ENCODE peak calls at places on chromosomes 1 and 21, in six cellular contexts. One of them, this sample, is unnamed. For H3K4me1, the result is how much of the 10 kb centered on the place peaks cover.

GRCh38 chr1:114224196-114224907 is 70.7 kb upstream of the SYT6 start:
- DNase-seq in transverse colon: no peak
- DNase-seq in body of pancreas: no peak
- DNase-seq in IMR-90: no peak
- DNase-seq in ovary: peak
- DNase-seq in stomach: no peak
- DNase-seq in this sample: peak

GRCh38 chr1:156998301-156998700 is 47.2 kb downstream of the ARHGEF11 start:
- DNase-seq in transverse colon: no peak
- DNase-seq in body of pancreas: no peak
- DNase-seq in IMR-90: no peak
- DNase-seq in ovary: no peak
- DNase-seq in stomach: no peak
- DNase-seq in this sample: no peak

GRCh38 chr1:48049823-48050539 is 52.8 kb upstream of the TRABD2B start:
- DNase-seq in transverse colon: no peak
- DNase-seq in body of pancreas: peak
- DNase-seq in IMR-90: no peak
- DNase-seq in ovary: no peak
- DNase-seq in stomach: no peak
- DNase-seq in this sample: no peak

GRCh38 chr1:157562515-157562914 is 10.2 kb upstream of the FCRL5 start:
- DNase-seq in transverse colon: no peak
- DNase-seq in body of pancreas: no peak
- DNase-seq in IMR-90: no peak
- DNase-seq in ovary: no peak
- DNase-seq in stomach: no peak
- DNase-seq in this sample: no peak

GRCh38 chr1:23178931-23179330 is 10.3 kb upstream of the LUZP1 start:
- DNase-seq in transverse colon: no peak
- DNase-seq in body of pancreas: no peak
- DNase-seq in IMR-90: peak
- DNase-seq in ovary: no peak
- DNase-seq in stomach: no peak
- DNase-seq in this sample: no peak

GRCh38 chr1:169363046-169363756 is 4.4 kb downstream of the NME7 start:
- DNase-seq in transverse colon: no peak
- DNase-seq in body of pancreas: no peak
- DNase-seq in IMR-90: peak
- DNase-seq in ovary: no peak
- DNase-seq in stomach: no peak
- DNase-seq in this sample: no peak

GRCh38 chr1:34131396-34132160 is 33.5 kb downstream of the CSMD2 start:
- DNase-seq in transverse colon: no peak
- DNase-seq in body of pancreas: no peak
- DNase-seq in IMR-90: no peak
- DNase-seq in ovary: no peak
- DNase-seq in stomach: no peak
- DNase-seq in this sample: no peak

GRCh38 chr1:206721454-206721853 is 36.7 kb downstream of the MAPKAPK2 start:
- DNase-seq in transverse colon: peak
- DNase-seq in body of pancreas: no peak
- DNase-seq in IMR-90: no peak
- DNase-seq in ovary: no peak
- DNase-seq in stomach: no peak
- DNase-seq in this sample: no peak

GRCh38 chr1:65177457-65177856 is 29.5 kb downstream of the AK4 start:
- DNase-seq in transverse colon: no peak
- DNase-seq in body of pancreas: no peak
- DNase-seq in IMR-90: peak
- DNase-seq in ovary: no peak
- DNase-seq in stomach: no peak
- DNase-seq in this sample: no peak

GRCh38 chr1:54158071-54158470 is 5.3 kb upstream of the CDCP2 start:
- DNase-seq in transverse colon: peak
- DNase-seq in body of pancreas: peak
- DNase-seq in IMR-90: no peak
- DNase-seq in ovary: no peak
- DNase-seq in stomach: peak
- DNase-seq in this sample: no peak

GRCh38 chr1:14415396-14415795 is 183.1 kb upstream of the KAZN start:
- DNase-seq in transverse colon: no peak
- DNase-seq in body of pancreas: no peak
- DNase-seq in IMR-90: no peak
- DNase-seq in ovary: no peak
- DNase-seq in stomach: no peak
- DNase-seq in this sample: no peak

GRCh38 chr1:98962156-98962555 is 42.5 kb downstream of the PLPPR5 start:
- DNase-seq in transverse colon: no peak
- DNase-seq in body of pancreas: no peak
- DNase-seq in IMR-90: peak
- DNase-seq in ovary: no peak
- DNase-seq in stomach: no peak
- DNase-seq in this sample: no peak

GRCh38 chr1:170670751-170671628 is 7.1 kb downstream of the PRRX1 start:
- DNase-seq in transverse colon: peak
- DNase-seq in body of pancreas: no peak
- DNase-seq in IMR-90: peak
- DNase-seq in ovary: peak
- DNase-seq in stomach: no peak
- DNase-seq in this sample: peak

GRCh38 chr21:45513741-45514310 is 28.4 kb downstream of the SLC19A1 start:
- DNase-seq in transverse colon: no peak
- DNase-seq in body of pancreas: no peak
- DNase-seq in IMR-90: no peak
- DNase-seq in ovary: peak
- DNase-seq in stomach: no peak
- DNase-seq in this sample: no peak

GRCh38 chr1:247639381-247639981 is 34.1 kb downstream of the OR2G3 start:
- DNase-seq in transverse colon: peak
- DNase-seq in body of pancreas: peak
- DNase-seq in IMR-90: peak
- DNase-seq in ovary: peak
- DNase-seq in stomach: peak
- DNase-seq in this sample: peak

GRCh38 chr1:16055613-16056520 is 12.3 kb downstream of the CLCNKB start:
- DNase-seq in transverse colon: peak
- DNase-seq in body of pancreas: peak
- DNase-seq in IMR-90: peak
- DNase-seq in ovary: peak
- DNase-seq in stomach: peak
- DNase-seq in this sample: peak

GRCh38 chr1:41637367-41637766 is 152.9 kb upstream of the EDN2 start:
- DNase-seq in transverse colon: no peak
- DNase-seq in body of pancreas: no peak
- DNase-seq in IMR-90: no peak
- DNase-seq in ovary: no peak
- DNase-seq in stomach: no peak
- DNase-seq in this sample: no peak

GRCh38 chr1:152926091-152926490 is 17.7 kb downstream of the IVL start:
- DNase-seq in transverse colon: no peak
- DNase-seq in body of pancreas: no peak
- DNase-seq in IMR-90: peak
- DNase-seq in ovary: no peak
- DNase-seq in stomach: no peak
- DNase-seq in this sample: no peak

GRCh38 chr1:110610084-110610483 is 3.9 kb upstream of the KCNA2 start:
- DNase-seq in transverse colon: no peak
- DNase-seq in body of pancreas: no peak
- DNase-seq in IMR-90: no peak
- DNase-seq in ovary: no peak
- DNase-seq in stomach: no peak
- DNase-seq in this sample: no peak

GRCh38 chr21:36948686-36949085 is 17.8 kb downstream of the HLCS start:
- DNase-seq in transverse colon: no peak
- DNase-seq in body of pancreas: no peak
- DNase-seq in IMR-90: peak
- DNase-seq in ovary: no peak
- DNase-seq in stomach: no peak
- DNase-seq in this sample: no peak

GRCh38 chr1:221620437-221621384 is 121.2 kb downstream of the DUSP10 start:
- DNase-seq in transverse colon: no peak
- DNase-seq in body of pancreas: no peak
- DNase-seq in IMR-90: peak
- DNase-seq in ovary: no peak
- DNase-seq in stomach: no peak
- DNase-seq in this sample: peak

GRCh38 chr1:206921772-206922265 is at the start of gene FCMR:
- DNase-seq in transverse colon: peak
- DNase-seq in body of pancreas: no peak
- DNase-seq in IMR-90: no peak
- DNase-seq in ovary: no peak
- DNase-seq in stomach: no peak
- DNase-seq in this sample: peak

DNA sequence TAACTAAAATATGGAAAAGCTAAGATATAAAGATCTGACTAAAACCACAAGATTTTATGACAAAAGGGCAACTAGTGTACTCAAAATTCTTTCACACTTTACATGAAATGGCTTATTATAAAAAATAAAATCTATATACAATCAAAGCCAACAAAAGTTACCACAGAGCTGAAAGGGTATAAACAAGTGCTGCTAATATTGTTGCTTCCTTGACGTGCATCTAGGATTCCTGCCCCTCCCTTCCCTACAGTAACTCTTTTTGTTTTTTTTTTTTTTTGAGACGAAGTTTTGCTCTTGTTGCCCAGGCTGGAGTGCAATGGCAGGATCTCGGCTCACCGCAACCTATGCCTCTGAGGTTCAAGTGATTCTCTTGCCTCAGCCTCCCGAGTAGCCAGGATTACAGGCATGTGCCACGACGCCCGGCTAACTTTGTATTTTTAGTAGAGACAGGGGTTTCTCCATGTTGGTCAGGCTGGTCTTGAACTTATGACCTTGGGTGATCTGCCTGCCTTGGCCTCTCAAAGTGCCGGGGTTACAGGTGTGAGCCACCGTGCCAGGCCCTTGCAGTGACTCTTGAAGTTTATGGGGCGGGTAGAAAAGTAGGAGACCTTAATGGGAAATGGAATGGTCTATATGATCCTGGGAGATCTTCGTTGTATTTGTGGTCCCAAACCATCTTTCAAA is 4.5 kb downstream of the SRSF4 start:
- DNase-seq in transverse colon: no peak
- DNase-seq in body of pancreas: no peak
- DNase-seq in IMR-90: no peak
- DNase-seq in ovary: no peak
- DNase-seq in stomach: peak
- DNase-seq in this sample: no peak
- H3K27ac ChIP-seq in transverse colon: peak
- H3K27ac ChIP-seq in body of pancreas: peak
- H3K27ac ChIP-seq in IMR-90: no peak
- H3K27ac ChIP-seq in ovary: no peak
- H3K27ac ChIP-seq in stomach: peak
- H3K27ac ChIP-seq in this sample: no peak

GRCh38 chr1:205630651-205631009 is 1.2 kb downstream of the ELK4 start:
- DNase-seq in transverse colon: no peak
- DNase-seq in body of pancreas: no peak
- DNase-seq in IMR-90: no peak
- DNase-seq in ovary: no peak
- DNase-seq in stomach: no peak
- DNase-seq in this sample: no peak

GRCh38 chr1:205632374-205633169 is 761 bp upstream of the ELK4 start:
- DNase-seq in transverse colon: no peak
- DNase-seq in body of pancreas: no peak
- DNase-seq in IMR-90: no peak
- DNase-seq in ovary: no peak
- DNase-seq in stomach: no peak
- DNase-seq in this sample: no peak

GRCh38 chr1:205631727-205632373 is at the start of gene ELK4:
- DNase-seq in transverse colon: peak
- DNase-seq in body of pancreas: peak
- DNase-seq in IMR-90: peak
- DNase-seq in ovary: peak
- DNase-seq in stomach: peak
- DNase-seq in this sample: peak

GRCh38 chr1:205630241-205630640 is 1.6 kb downstream of the ELK4 start:
- DNase-seq in transverse colon: no peak
- DNase-seq in body of pancreas: no peak
- DNase-seq in IMR-90: peak
- DNase-seq in ovary: no peak
- DNase-seq in stomach: no peak
- DNase-seq in this sample: no peak

DNA sequence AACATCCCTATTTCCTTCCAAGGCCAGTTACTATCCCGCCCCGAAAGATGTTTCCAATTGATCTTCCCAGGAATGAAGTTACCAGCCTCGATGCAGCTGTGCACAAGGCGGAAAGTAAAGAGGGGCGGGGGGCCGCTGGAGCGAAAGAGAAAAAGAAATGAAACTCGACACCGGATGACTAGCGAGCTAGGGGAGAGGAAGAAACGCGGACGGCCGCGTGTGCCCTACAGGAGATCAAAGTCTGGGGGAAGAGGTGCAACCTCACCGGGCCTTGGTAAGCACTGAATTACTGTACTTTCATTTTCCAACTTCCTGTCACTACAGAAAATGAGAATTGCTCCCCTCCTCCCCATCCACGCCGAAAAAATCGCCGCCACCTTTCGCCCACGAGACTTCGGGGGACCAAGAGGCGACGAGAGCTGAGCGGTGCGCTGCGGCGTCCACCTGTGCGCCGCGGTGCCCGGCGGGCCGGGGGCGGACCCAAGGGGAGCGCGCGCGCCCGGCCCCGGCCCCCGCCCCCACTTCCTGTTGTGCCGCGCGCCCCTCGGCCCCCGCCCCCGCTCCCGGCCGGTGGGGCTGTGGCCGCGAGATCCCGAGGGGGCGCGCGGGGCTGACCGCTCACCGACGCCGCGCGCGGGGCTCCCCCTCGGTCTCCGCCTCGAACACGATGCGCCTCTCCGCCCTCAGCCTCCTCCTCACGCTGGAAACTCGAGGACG is 643 bp downstream of the ELK4 start:
- DNase-seq in transverse colon: peak
- DNase-seq in body of pancreas: peak
- DNase-seq in IMR-90: peak
- DNase-seq in ovary: peak
- DNase-seq in stomach: peak
- DNase-seq in this sample: peak
- H3K4me1 ChIP-seq in transverse colon: under half
- H3K4me1 ChIP-seq in body of pancreas: under half
- H3K4me1 ChIP-seq in IMR-90: under half
- H3K4me1 ChIP-seq in ovary: under half
- H3K4me1 ChIP-seq in stomach: under half
- H3K4me1 ChIP-seq in this sample: under half

DNA sequence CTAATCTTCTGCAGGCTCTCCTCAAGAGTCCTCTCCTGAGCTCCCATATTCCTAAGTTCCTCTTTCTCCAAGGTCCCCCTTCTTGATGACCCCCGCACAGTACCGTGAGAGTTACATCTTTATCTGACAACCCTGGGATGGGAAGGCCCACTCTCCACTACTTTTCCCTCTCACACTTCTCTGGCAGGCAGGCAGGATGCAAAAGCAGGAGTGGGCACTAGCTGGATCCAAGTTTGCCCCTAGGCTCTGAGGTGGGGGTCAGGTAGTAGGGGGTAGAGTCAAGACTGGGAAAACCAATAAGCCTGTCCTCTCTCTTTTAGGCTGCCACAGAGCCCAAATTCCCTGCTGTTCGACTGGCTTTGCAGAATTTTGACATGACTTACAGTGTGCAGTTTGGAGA is 3.9 kb downstream of the NSUN4 start:
- DNase-seq in transverse colon: no peak
- DNase-seq in body of pancreas: no peak
- DNase-seq in IMR-90: no peak
- DNase-seq in ovary: no peak
- DNase-seq in stomach: no peak
- DNase-seq in this sample: no peak
- TF ChIP-seq POLR2A in transverse colon: no peak
- TF ChIP-seq POLR2A in body of pancreas: no peak
- TF ChIP-seq POLR2A in IMR-90: no peak
- TF ChIP-seq POLR2A in ovary: no peak
- TF ChIP-seq POLR2A in stomach: no peak
- TF ChIP-seq POLR2A in this sample: no peak

GRCh38 chr1:218482683-218483082 is 137.5 kb downstream of the TGFB2 start:
- DNase-seq in transverse colon: no peak
- DNase-seq in body of pancreas: no peak
- DNase-seq in IMR-90: peak
- DNase-seq in ovary: no peak
- DNase-seq in stomach: no peak
- DNase-seq in this sample: no peak
- H3K27ac ChIP-seq in transverse colon: peak
- H3K27ac ChIP-seq in body of pancreas: peak
- H3K27ac ChIP-seq in IMR-90: no peak
- H3K27ac ChIP-seq in ovary: no peak
- H3K27ac ChIP-seq in stomach: no peak
- H3K27ac ChIP-seq in this sample: no peak